ENCODE peak calls at places on chromosome 13, in nine cellular contexts. S is pancreas, E is BE2C, L is H1, P is endodermal cell, I is SK-N-SH, B is psoas muscle, U is transverse colon, H is A673. Y is an unnamed sample.

GRCh38 chr13:113937073-113937472 is 36.8 kb downstream of the C13orf46 start:
- DNase-seq in S (peak; percentile 42), I (no peak), H (no peak), B (no peak), P (no peak), U (no peak), L (no peak), E (no peak), Y (no peak)

GRCh38 chr13:34037636-34038325 is 219.8 kb downstream of the RFC3 start:
- DNase-seq in B (no peak), E (no peak), I (no peak), L (no peak), H (no peak), P (peak; percentile 51), S (no peak), U (no peak), Y (no peak)

GRCh38 chr13:113001251-113002140 is 32.5 kb downstream of the MCF2L start:
- DNase-seq in I (peak; percentile 95), P (peak; percentile 87), U (peak; percentile 41), L (no peak), B (no peak), H (peak; percentile 77), E (peak; percentile 91), S (peak; percentile 79), Y (no peak)

GRCh38 chr13:60329221-60329983 is 67.6 kb upstream of the TDRD3 start:
- DNase-seq in H (peak; percentile 93), L (peak; percentile 71), E (peak; percentile 55), U (peak; percentile 48), I (peak; percentile 41), P (peak; percentile 90), S (no peak), B (no peak), Y (no peak)

GRCh38 chr13:25692156-25692555 is 320.4 kb downstream of the ATP8A2 start:
- DNase-seq in I (no peak), E (no peak), U (no peak), L (no peak), H (no peak), S (no peak), B (no peak), P (peak; percentile 54), Y (no peak)

GRCh38 chr13:18949489-18949761 is 232.2 kb downstream of the TUBA3C start:
- DNase-seq in I (no peak), P (no peak), E (no peak), L (no peak), H (no peak), U (no peak), B (no peak), S (peak; percentile 45), Y (no peak)

GRCh38 chr13:33284016-33284415 is 1.5 kb downstream of the STARD13 start:
- DNase-seq in U (no peak), I (no peak), H (no peak), L (no peak), E (no peak), B (no peak), P (no peak), S (no peak), Y (no peak)

GRCh38 chr13:25375727-25376358 is 4.1 kb downstream of the ATP8A2 start:
- DNase-seq in I (peak; percentile 76), H (peak; percentile 76), E (peak; percentile 49), U (peak; percentile 9), S (no peak), P (peak; percentile 76), B (no peak), L (peak; percentile 59), Y (no peak)

GRCh38 chr13:25977671-25978070 is 74.1 kb downstream of the SHISA2 start:
- DNase-seq in L (no peak), U (no peak), P (no peak), S (no peak), I (no peak), B (no peak), H (peak; percentile 12), E (no peak), Y (no peak)

GRCh38 chr13:112324121-112324520 is 52.0 kb upstream of the SPACA7 start:
- DNase-seq in S (no peak), I (no peak), E (no peak), U (no peak), B (no peak), L (no peak), H (no peak), P (peak; percentile 53), Y (no peak)

GRCh38 chr13:113875429-113875815 is 11.5 kb upstream of the GAS6 start:
- DNase-seq in P (peak; percentile 38), H (no peak), E (no peak), S (no peak), L (no peak), B (no peak), I (no peak), U (no peak), Y (no peak)

GRCh38 chr13:80399340-80400163 is 58.6 kb upstream of the SPRY2 start:
- DNase-seq in I (no peak), P (no peak), B (no peak), S (no peak), U (peak; percentile 23), H (no peak), E (no peak), L (no peak), Y (no peak)

GRCh38 chr13:61414686-61415664 is 674 bp downstream of the PCDH20 start:
- DNase-seq in B (no peak), I (peak; percentile 80), H (peak; percentile 80), P (peak; percentile 94), U (peak; percentile 71), L (peak; percentile 78), S (peak; percentile 62), E (peak; percentile 85), Y (peak; percentile 28)

GRCh38 chr13:48189122-48189521 is 43.9 kb upstream of the ITM2B start:
- DNase-seq in L (no peak), H (no peak), E (no peak), I (no peak), S (no peak), B (no peak), P (no peak), U (no peak), Y (no peak)
- H3K27me3 ChIP-seq in L (no peaks in the 10 kb centered on the region), H (no peaks in the 10 kb centered on the region), E (no peaks in the 10 kb centered on the region), I (no peaks in the 10 kb centered on the region), S (no peaks in the 10 kb centered on the region), B (no peaks in the 10 kb centered on the region), P (no peaks in the 10 kb centered on the region), U (no peaks in the 10 kb centered on the region), Y (no peaks in the 10 kb centered on the region)

GRCh38 chr13:40189885-40190655 is 476.4 kb downstream of the FOXO1 start:
- DNase-seq in H (no peak), P (peak; percentile 55), L (no peak), B (no peak), E (no peak), S (no peak), I (peak; percentile 57), U (no peak), Y (no peak)
- TF ChIP-seq CTCF in H (no peak), P (no peak), L (no peak), B (no peak), E (no peak), S (no peak), I (no peak), U (no peak), Y (no peak)

DNA sequence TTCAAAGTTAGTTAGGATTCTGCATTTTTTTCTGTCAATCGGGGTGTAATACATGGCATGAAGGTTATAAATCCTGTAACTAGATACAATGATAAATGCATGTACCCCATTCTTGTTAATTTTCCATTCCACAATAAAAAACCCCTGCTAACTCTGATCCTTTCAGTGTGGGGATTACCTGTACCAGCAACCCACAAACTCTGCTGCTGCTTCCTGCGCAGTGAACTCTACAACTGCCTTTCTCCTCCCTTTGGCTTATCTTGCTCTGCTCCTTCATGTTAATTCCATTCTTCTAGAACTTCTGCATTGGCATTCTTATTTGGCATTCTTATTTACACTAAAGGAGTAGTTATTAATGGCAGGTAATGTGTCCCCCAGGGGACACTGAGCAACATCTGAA is 273.1 kb downstream of the KLF12 start:
- DNase-seq in I (no peak), U (no peak), B (no peak), L (no peak), E (no peak), H (no peak), P (no peak), S (no peak), Y (no peak)
- H3K4me1 ChIP-seq in I (no peaks in the 10 kb centered on the region), U (no peaks in the 10 kb centered on the region), B (no peaks in the 10 kb centered on the region), L (no peaks in the 10 kb centered on the region), E (peaks cover 16% of the 10 kb centered on the region), H (peaks cover 26% of the 10 kb centered on the region), P (no peaks in the 10 kb centered on the region), S (no peaks in the 10 kb centered on the region), Y (no peaks in the 10 kb centered on the region)

DNA sequence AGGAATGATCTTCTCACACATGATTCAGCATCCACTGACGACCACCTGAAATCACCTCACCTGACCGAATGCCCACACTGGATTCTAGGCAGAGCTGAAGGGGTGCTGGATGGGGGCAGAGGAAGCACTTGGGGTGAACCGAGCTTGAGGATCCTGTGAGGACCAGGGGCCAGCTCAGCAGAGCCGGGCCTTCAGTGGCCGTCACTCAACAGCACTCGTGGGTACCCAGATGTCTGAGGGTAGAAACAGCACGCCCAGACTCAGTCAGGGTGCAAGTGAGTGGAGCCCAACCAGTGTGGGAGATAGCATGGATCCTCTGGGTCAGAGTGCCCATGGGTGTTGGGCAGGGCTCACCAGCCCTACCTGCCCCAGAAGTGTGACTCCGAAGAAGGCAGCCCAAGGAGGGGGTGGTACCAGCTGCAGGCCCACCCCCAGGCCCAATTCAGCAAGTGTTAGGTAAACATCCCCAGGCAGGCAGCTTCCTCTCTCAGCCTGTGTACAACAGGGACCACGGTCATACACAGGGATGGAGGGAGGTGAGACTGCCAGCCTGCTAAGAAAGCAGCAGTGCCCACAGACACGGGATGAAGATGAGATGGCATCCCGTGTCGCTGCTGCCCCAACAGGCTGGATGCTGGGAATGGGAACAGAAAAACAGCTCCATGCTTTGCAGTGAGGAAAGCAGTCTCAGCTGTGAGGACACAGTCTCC is 16.6 kb downstream of the GJA3 start:
- DNase-seq in P (peak; percentile 38), B (no peak), E (no peak), S (no peak), I (no peak), L (peak; percentile 39), U (no peak), H (no peak), Y (no peak)
- H3K27me3 ChIP-seq in P (peaks cover 2% of the 10 kb centered on the region), B (peaks cover 4% of the 10 kb centered on the region), E (peaks cover 91% of the 10 kb centered on the region), S (peaks cover 23% of the 10 kb centered on the region), I (peaks cover 92% of the 10 kb centered on the region), L (peaks cover 4% of the 10 kb centered on the region), U (peaks cover 68% of the 10 kb centered on the region), H (peaks cover 9% of the 10 kb centered on the region), Y (peaks cover 68% of the 10 kb centered on the region)

DNA sequence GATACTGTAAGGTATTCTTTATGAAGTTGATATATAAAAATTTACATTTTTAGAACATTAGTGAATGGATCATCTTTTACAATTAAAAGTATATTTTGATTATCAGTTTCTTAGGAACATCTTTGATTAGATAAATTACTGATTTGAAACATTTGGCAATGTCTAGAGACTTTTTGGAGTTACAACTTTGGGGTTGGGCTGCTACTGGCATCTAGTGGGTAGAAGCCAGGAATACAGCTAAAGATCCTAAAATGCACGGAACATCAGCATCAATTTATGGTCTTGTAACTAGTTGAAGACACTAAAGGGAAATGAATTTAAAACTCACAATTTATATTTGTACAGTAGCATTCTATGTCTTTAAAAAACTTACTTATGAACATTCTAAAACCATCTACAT is 19.9 kb downstream of the POMP start:
- DNase-seq in H (peak; percentile 11), U (no peak), P (no peak), E (no peak), I (no peak), B (no peak), S (no peak), L (no peak), Y (no peak)
- TF ChIP-seq CTCF in H (no peak), U (no peak), P (peak; percentile 58), E (peak; percentile 33), I (peak; percentile 39), B (no peak), S (no peak), L (no peak), Y (no peak)